ENCODE peak calls at places on chromosomes 1 and 21, in five cellular contexts. One of them, this sample, is unnamed.
A peak's percentile ranks its signal among the peaks of the same experiment; 100 is the strongest.

GRCh38 chr1:60978421-60979357 is 103.7 kb upstream of the NFIA start:
- DNase-seq in psoas muscle: peak; percentile 20
- DNase-seq in prostate gland: peak; percentile 12
- DNase-seq in HCT116: no peak
- DNase-seq in A549: peak; percentile 43
- DNase-seq in this sample: no peak

GRCh38 chr1:109768335-109768650 is 4.6 kb upstream of the EPS8L3 start:
- DNase-seq in psoas muscle: no peak
- DNase-seq in HCT116: no peak
- DNase-seq in A549: no peak
- DNase-seq in prostate gland: no peak
- DNase-seq in this sample: no peak

GRCh38 chr1:218439541-218440295 is 94.6 kb downstream of the TGFB2 start:
- DNase-seq in HCT116: no peak
- DNase-seq in A549: peak; percentile 19
- DNase-seq in prostate gland: peak; percentile 52
- DNase-seq in psoas muscle: peak; percentile 59
- DNase-seq in this sample: no peak

GRCh38 chr1:238950786-238951185 is 435.6 kb upstream of the CHRM3 start:
- DNase-seq in psoas muscle: no peak
- DNase-seq in HCT116: no peak
- DNase-seq in prostate gland: no peak
- DNase-seq in A549: no peak
- DNase-seq in this sample: no peak

GRCh38 chr1:109620396-109620817 is 770 bp downstream of the AMPD2 start:
- DNase-seq in prostate gland: no peak
- DNase-seq in A549: peak; percentile 37
- DNase-seq in psoas muscle: no peak
- DNase-seq in HCT116: no peak
- DNase-seq in this sample: peak; percentile 50

GRCh38 chr21:17391811-17392340 is 121.0 kb upstream of the CXADR start:
- DNase-seq in psoas muscle: no peak
- DNase-seq in A549: no peak
- DNase-seq in HCT116: no peak
- DNase-seq in prostate gland: no peak
- DNase-seq in this sample: no peak

GRCh38 chr1:229258031-229258850 is 12.7 kb upstream of the RAB4A start:
- DNase-seq in HCT116: peak; percentile 60
- DNase-seq in A549: peak; percentile 72
- DNase-seq in psoas muscle: peak; percentile 39
- DNase-seq in prostate gland: peak; percentile 61
- DNase-seq in this sample: peak; percentile 63

GRCh38 chr1:105872761-105873286 is 1183.7 kb upstream of the PRMT6 start:
- DNase-seq in prostate gland: no peak
- DNase-seq in HCT116: no peak
- DNase-seq in A549: no peak
- DNase-seq in psoas muscle: no peak
- DNase-seq in this sample: no peak

GRCh38 chr21:37437376-37438080 is 71.0 kb downstream of the DYRK1A start:
- DNase-seq in prostate gland: no peak
- DNase-seq in psoas muscle: no peak
- DNase-seq in A549: no peak
- DNase-seq in HCT116: no peak
- DNase-seq in this sample: no peak

GRCh38 chr1:211522804-211523203 is 30.8 kb upstream of the RD3 start:
- DNase-seq in prostate gland: no peak
- DNase-seq in HCT116: no peak
- DNase-seq in psoas muscle: no peak
- DNase-seq in A549: no peak
- DNase-seq in this sample: no peak

GRCh38 chr1:237913345-237913744 is 22.6 kb upstream of the ZP4 start:
- DNase-seq in HCT116: no peak
- DNase-seq in A549: peak; percentile 2
- DNase-seq in psoas muscle: no peak
- DNase-seq in prostate gland: no peak
- DNase-seq in this sample: no peak

GRCh38 chr1:43001434-43001833 is 42.8 kb upstream of the SLC2A1 start:
- DNase-seq in A549: no peak
- DNase-seq in HCT116: no peak
- DNase-seq in psoas muscle: no peak
- DNase-seq in prostate gland: no peak
- DNase-seq in this sample: no peak

GRCh38 chr1:244214009-244214967 is 163.2 kb downstream of the ZBTB18 start:
- DNase-seq in HCT116: peak; percentile 79
- DNase-seq in psoas muscle: peak; percentile 50
- DNase-seq in prostate gland: peak; percentile 11
- DNase-seq in A549: peak; percentile 86
- DNase-seq in this sample: no peak

GRCh38 chr1:178278135-178278534 is 184.2 kb downstream of the RASAL2 start:
- DNase-seq in A549: no peak
- DNase-seq in HCT116: no peak
- DNase-seq in prostate gland: no peak
- DNase-seq in psoas muscle: no peak
- DNase-seq in this sample: no peak

GRCh38 chr1:48967318-48967717 is 190.6 kb upstream of the BEND5 start:
- DNase-seq in HCT116: no peak
- DNase-seq in prostate gland: no peak
- DNase-seq in A549: no peak
- DNase-seq in psoas muscle: no peak
- DNase-seq in this sample: no peak

GRCh38 chr1:37958690-37959089 is 11.8 kb upstream of the INPP5B start:
- DNase-seq in HCT116: no peak
- DNase-seq in A549: peak; percentile 30
- DNase-seq in psoas muscle: no peak
- DNase-seq in prostate gland: no peak
- DNase-seq in this sample: no peak

GRCh38 chr1:179329862-179330261 is 35.9 kb upstream of the AXDND1 start:
- DNase-seq in prostate gland: no peak
- DNase-seq in A549: no peak
- DNase-seq in psoas muscle: no peak
- DNase-seq in HCT116: no peak
- DNase-seq in this sample: no peak

GRCh38 chr1:162021124-162021523 is 2.5 kb downstream of the OLFML2B start:
- DNase-seq in HCT116: no peak
- DNase-seq in prostate gland: no peak
- DNase-seq in A549: no peak
- DNase-seq in psoas muscle: no peak
- DNase-seq in this sample: no peak

GRCh38 chr1:76033800-76034475 is 40.6 kb upstream of the ST6GALNAC3 start:
- DNase-seq in A549: no peak
- DNase-seq in psoas muscle: no peak
- DNase-seq in prostate gland: no peak
- DNase-seq in HCT116: no peak
- DNase-seq in this sample: no peak

GRCh38 chr1:21605964-21606705 is 63.0 kb downstream of the RAP1GAP start:
- DNase-seq in A549: no peak
- DNase-seq in prostate gland: no peak
- DNase-seq in psoas muscle: no peak
- DNase-seq in HCT116: no peak
- DNase-seq in this sample: peak; percentile 72

GRCh38 chr1:209616366-209617046 is 33.0 kb downstream of the CAMK1G start:
- DNase-seq in psoas muscle: no peak
- DNase-seq in prostate gland: no peak
- DNase-seq in A549: no peak
- DNase-seq in HCT116: no peak
- DNase-seq in this sample: no peak

GRCh38 chr1:153540394-153541361 is at the start of gene S100A5:
- DNase-seq in A549: no peak
- DNase-seq in prostate gland: no peak
- DNase-seq in HCT116: no peak
- DNase-seq in psoas muscle: no peak
- DNase-seq in this sample: peak; percentile 81

GRCh38 chr1:30319765-30320580 is 403.4 kb downstream of the MATN1 start:
- DNase-seq in prostate gland: no peak
- DNase-seq in psoas muscle: no peak
- DNase-seq in HCT116: no peak
- DNase-seq in A549: no peak
- DNase-seq in this sample: no peak

GRCh38 chr1:24896176-24896575 is 33.9 kb downstream of the RUNX3 start:
- DNase-seq in A549: no peak
- DNase-seq in prostate gland: no peak
- DNase-seq in psoas muscle: no peak
- DNase-seq in HCT116: no peak
- DNase-seq in this sample: no peak

GRCh38 chr1:93501399-93501798 is 53.5 kb downstream of the FNBP1L start:
- DNase-seq in HCT116: no peak
- DNase-seq in A549: no peak
- DNase-seq in psoas muscle: no peak
- DNase-seq in prostate gland: no peak
- DNase-seq in this sample: no peak

GRCh38 chr21:44948426-44949120 is 8.7 kb downstream of the SLX9 start:
- DNase-seq in psoas muscle: peak; percentile 20
- DNase-seq in A549: no peak
- DNase-seq in prostate gland: no peak
- DNase-seq in HCT116: no peak
- DNase-seq in this sample: no peak

GRCh38 chr1:179023946-179024345 is 1.7 kb upstream of the FAM20B start:
- DNase-seq in prostate gland: no peak
- DNase-seq in HCT116: no peak
- DNase-seq in A549: no peak
- DNase-seq in psoas muscle: no peak
- DNase-seq in this sample: no peak

GRCh38 chr1:166603296-166603695 is 236.0 kb upstream of the POGK start:
- DNase-seq in A549: no peak
- DNase-seq in HCT116: no peak
- DNase-seq in prostate gland: no peak
- DNase-seq in psoas muscle: no peak
- DNase-seq in this sample: no peak

DNA sequence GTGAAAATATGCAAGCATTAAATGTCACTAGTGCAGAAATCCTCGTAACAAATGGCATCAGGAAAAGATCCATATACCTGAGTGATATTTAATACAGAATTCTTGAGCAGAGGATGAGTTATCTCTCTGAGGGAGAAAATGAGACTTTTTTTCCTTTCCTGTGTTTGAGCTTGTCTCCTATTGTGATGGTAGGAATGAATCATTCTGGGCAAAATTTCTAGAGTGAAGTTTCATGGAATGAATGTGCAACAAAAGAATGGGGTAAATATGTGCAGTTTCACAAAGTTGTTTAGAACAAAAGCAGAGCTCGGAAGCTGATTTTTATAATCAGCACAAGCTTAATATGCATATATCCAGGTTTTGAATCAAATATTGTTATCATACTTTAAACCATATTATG is 4.6 kb downstream of the CTPS1 start:
- DNase-seq in A549: no peak
- DNase-seq in psoas muscle: no peak
- DNase-seq in HCT116: no peak
- DNase-seq in prostate gland: no peak
- DNase-seq in this sample: no peak
- H3K4me1 ChIP-seq in A549: peaks cover 65% of the 10 kb centered on the region
- H3K4me1 ChIP-seq in psoas muscle: peaks cover 13% of the 10 kb centered on the region
- H3K4me1 ChIP-seq in HCT116: peaks cover 5% of the 10 kb centered on the region
- H3K4me1 ChIP-seq in prostate gland: no peaks in the 10 kb centered on the region
- H3K4me1 ChIP-seq in this sample: peaks cover 45% of the 10 kb centered on the region

DNA sequence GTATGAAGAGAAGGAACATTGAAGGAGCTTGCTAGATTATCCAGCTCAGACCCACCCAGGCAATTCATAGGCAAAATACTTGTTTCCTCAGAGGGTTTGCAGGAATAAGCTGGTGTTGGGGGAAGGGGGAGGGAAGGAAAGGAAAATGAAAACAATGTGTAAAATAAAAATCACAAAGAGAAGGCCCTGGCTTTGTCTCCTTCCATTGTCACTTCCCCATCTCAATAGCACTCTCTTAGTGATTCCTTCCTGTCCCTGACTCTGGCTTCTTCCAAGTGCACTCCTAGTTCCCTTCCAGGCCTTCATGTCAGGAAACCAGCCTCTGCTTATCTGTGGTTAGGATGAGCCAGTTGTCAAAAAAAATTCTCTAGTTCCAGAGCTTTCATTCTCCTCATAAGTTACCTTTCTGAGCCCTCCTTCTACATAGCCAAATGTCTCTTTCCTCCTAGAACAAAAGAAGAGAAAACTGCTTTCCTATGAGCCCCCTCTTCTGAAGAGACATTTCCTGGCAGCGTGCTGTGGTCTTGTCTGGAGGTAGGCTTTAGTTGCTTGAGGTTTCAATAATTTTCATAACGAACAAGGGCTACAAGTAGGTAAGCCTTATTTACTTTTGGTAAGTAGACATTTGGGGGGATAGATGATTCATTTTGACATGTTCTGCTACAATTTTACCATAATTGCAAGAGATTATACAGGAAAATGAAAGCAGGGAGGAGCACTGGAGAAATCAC is 45.7 kb downstream of the FASLG start:
- DNase-seq in HCT116: no peak
- DNase-seq in prostate gland: no peak
- DNase-seq in psoas muscle: no peak
- DNase-seq in A549: no peak
- DNase-seq in this sample: no peak
- H3K4me1 ChIP-seq in HCT116: no peaks in the 10 kb centered on the region
- H3K4me1 ChIP-seq in prostate gland: no peaks in the 10 kb centered on the region
- H3K4me1 ChIP-seq in psoas muscle: peaks cover under 1% of the 10 kb centered on the region
- H3K4me1 ChIP-seq in A549: no peaks in the 10 kb centered on the region
- H3K4me1 ChIP-seq in this sample: no peaks in the 10 kb centered on the region

DNA sequence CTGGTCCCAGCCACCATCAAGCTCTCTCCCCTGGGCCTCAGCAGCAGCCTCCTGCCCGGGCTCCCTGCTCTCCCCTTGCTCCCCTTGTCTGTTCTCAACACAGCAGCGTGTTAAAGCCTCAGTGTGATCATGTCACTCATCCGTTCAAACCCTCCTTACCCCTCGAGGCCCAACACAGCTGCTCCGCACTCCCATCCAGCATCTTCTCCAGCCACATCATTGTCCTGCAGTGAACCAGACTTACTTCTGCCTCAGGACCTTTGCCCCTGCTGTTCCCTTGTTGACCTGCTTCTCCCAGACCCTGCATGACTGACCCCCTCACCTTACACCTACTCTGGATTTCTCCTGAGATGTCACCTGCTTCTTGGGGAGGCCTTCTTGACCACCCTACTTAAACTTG is 13.3 kb downstream of the CDK18 start:
- DNase-seq in HCT116: no peak
- DNase-seq in A549: no peak
- DNase-seq in psoas muscle: no peak
- DNase-seq in prostate gland: no peak
- DNase-seq in this sample: no peak
- H3K4me1 ChIP-seq in HCT116: peaks cover 7% of the 10 kb centered on the region
- H3K4me1 ChIP-seq in A549: peaks cover 3% of the 10 kb centered on the region
- H3K4me1 ChIP-seq in psoas muscle: peaks cover 8% of the 10 kb centered on the region
- H3K4me1 ChIP-seq in prostate gland: peaks cover 9% of the 10 kb centered on the region
- H3K4me1 ChIP-seq in this sample: no peaks in the 10 kb centered on the region

GRCh38 chr1:16367258-16367967 is 371 bp downstream of the SZRD1 start:
- DNase-seq in psoas muscle: peak; percentile 90
- DNase-seq in HCT116: peak; percentile 65
- DNase-seq in prostate gland: peak; percentile 81
- DNase-seq in A549: peak; percentile 86
- DNase-seq in this sample: peak; percentile 88
- H3K4me1 ChIP-seq in psoas muscle: peaks cover 38% of the 10 kb centered on the region
- H3K4me1 ChIP-seq in HCT116: peaks cover 4% of the 10 kb centered on the region
- H3K4me1 ChIP-seq in prostate gland: peaks cover 6% of the 10 kb centered on the region
- H3K4me1 ChIP-seq in A549: peaks cover 41% of the 10 kb centered on the region
- H3K4me1 ChIP-seq in this sample: peaks cover 17% of the 10 kb centered on the region

GRCh38 chr1:3911521-3911845 is 11.4 kb upstream of the C1orf174 start:
- DNase-seq in psoas muscle: no peak
- DNase-seq in prostate gland: no peak
- DNase-seq in HCT116: no peak
- DNase-seq in A549: no peak
- DNase-seq in this sample: no peak
- H3K4me1 ChIP-seq in psoas muscle: no peaks in the 10 kb centered on the region
- H3K4me1 ChIP-seq in prostate gland: no peaks in the 10 kb centered on the region
- H3K4me1 ChIP-seq in HCT116: peaks cover 2% of the 10 kb centered on the region
- H3K4me1 ChIP-seq in A549: peaks cover 5% of the 10 kb centered on the region
- H3K4me1 ChIP-seq in this sample: peaks cover 5% of the 10 kb centered on the region